ENCODE peak calls at places on chromosomes 7 and 10, in five cellular contexts. X is HEK293T, J is SK-N-SH, Z is HepG2, L is GM12878. B is an unnamed sample.

GRCh38 chr7:134856692-134857091 is 77.3 kb downstream of the CALD1 start:
- DNase-seq in Z (no peak), L (no peak), J (no peak), X (no peak), B (no peak)

GRCh38 chr7:85947767-85948166 is 695.9 kb upstream of the GRM3 start:
- DNase-seq in J (no peak), X (no peak), Z (no peak), L (no peak), B (no peak)

GRCh38 chr10:6055929-6056328 is 6.2 kb downstream of the IL2RA start:
- DNase-seq in L (no peak), J (no peak), X (no peak), Z (no peak), B (no peak)

GRCh38 chr7:2063562-2064360 is 169.0 kb downstream of the MAD1L1 start:
- DNase-seq in J (peak), Z (no peak), X (peak), L (no peak), B (no peak)

GRCh38 chr7:41047192-41047591 is 655.7 kb downstream of the INHBA start:
- DNase-seq in J (no peak), L (no peak), Z (no peak), X (no peak), B (no peak)

GRCh38 chr10:64733980-64734379 is 1212.8 kb downstream of the REEP3 start:
- DNase-seq in X (peak), J (peak), Z (peak), L (no peak), B (peak)

GRCh38 chr10:101972761-101973160 is 83.2 kb downstream of the ARMH3 start:
- DNase-seq in J (no peak), Z (no peak), L (no peak), X (no peak), B (no peak)

GRCh38 chr7:80475383-80475782 is 36.5 kb downstream of the GNAT3 start:
- DNase-seq in Z (no peak), J (no peak), X (no peak), L (no peak), B (no peak)

GRCh38 chr10:73916761-73917470 is 6.0 kb downstream of the PLAU start:
- DNase-seq in Z (no peak), L (no peak), J (no peak), X (no peak), B (no peak)

GRCh38 chr10:62589689-62590088 is 214.8 kb upstream of the ADO start:
- DNase-seq in J (no peak), L (no peak), Z (no peak), X (no peak), B (no peak)

GRCh38 chr7:106457678-106458077 is 172.9 kb upstream of the NAMPT start:
- DNase-seq in L (no peak), J (no peak), Z (no peak), X (no peak), B (no peak)

GRCh38 chr7:79786187-79786586 is 332.7 kb upstream of the MAGI2 start:
- DNase-seq in Z (no peak), L (no peak), X (no peak), J (no peak), B (no peak)

GRCh38 chr7:22435105-22435504 is 64.9 kb downstream of the STEAP1B start:
- DNase-seq in J (no peak), L (peak), X (no peak), Z (no peak), B (no peak)

GRCh38 chr7:24981544-24981951 is 1.6 kb upstream of the OSBPL3 start:
- DNase-seq in J (peak), Z (no peak), L (no peak), X (no peak), B (no peak)

GRCh38 chr7:14021069-14021468 is 31.6 kb upstream of the ETV1 start:
- DNase-seq in L (no peak), X (no peak), Z (no peak), J (no peak), B (no peak)

GRCh38 chr7:6306471-6306870 is 34.0 kb upstream of the CYTH3 start:
- DNase-seq in Z (peak), X (no peak), J (no peak), L (no peak), B (no peak)

GRCh38 chr7:40356871-40357676 is 222.3 kb downstream of the SUGCT start:
- DNase-seq in J (no peak), X (no peak), Z (no peak), L (no peak), B (no peak)

GRCh38 chr10:126242352-126243260 is 145.7 kb downstream of the ADAM12 start:
- DNase-seq in Z (no peak), J (peak), X (no peak), L (no peak), B (no peak)

DNA sequence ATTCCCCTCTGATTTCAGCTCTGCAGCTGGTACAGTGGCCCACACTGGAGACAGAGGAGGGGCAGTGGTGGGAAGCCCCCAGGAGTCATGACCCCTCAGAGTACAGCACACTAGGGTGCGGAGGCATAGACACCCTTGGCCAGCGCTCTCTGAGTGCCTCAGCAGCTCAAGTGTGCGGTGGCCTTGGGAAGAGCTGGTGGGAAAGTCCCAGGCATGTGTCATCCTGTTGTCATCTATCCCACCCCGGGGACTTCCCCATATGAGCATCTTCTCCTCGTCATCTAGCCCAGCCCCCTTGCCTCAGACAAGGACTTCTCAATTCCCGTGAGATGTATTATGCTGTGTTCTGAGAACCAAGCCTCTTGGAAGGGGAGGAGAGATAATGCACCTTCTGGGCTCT is 15.6 kb upstream of the PPIF start:
- DNase-seq in L (peak), X (no peak), J (no peak), Z (no peak), B (no peak)
- TF ChIP-seq FOXM1 in L (no peak), X (no peak), J (no peak), Z (no peak), B (no peak)

GRCh38 chr10:14186245-14186644 is 144.5 kb downstream of the FRMD4A start:
- DNase-seq in Z (peak), X (no peak), L (no peak), J (no peak), B (peak)
- TF ChIP-seq FOXM1 in Z (no peak), X (no peak), L (no peak), J (no peak), B (no peak)

GRCh38 chr10:99872367-99873162 is 90.1 kb downstream of the ABCC2 start:
- DNase-seq in X (no peak), J (no peak), Z (peak), L (no peak), B (no peak)

GRCh38 chr10:99873846-99874245 is 91.4 kb downstream of the ABCC2 start:
- DNase-seq in J (no peak), L (no peak), Z (no peak), X (no peak), B (no peak)

GRCh38 chr10:99874341-99875085 is 92.1 kb downstream of the ABCC2 start:
- DNase-seq in L (no peak), Z (no peak), J (no peak), X (no peak), B (no peak)

GRCh38 chr10:99869581-99869980 is 87.1 kb downstream of the ABCC2 start:
- DNase-seq in L (no peak), X (no peak), J (no peak), Z (no peak), B (no peak)

DNA sequence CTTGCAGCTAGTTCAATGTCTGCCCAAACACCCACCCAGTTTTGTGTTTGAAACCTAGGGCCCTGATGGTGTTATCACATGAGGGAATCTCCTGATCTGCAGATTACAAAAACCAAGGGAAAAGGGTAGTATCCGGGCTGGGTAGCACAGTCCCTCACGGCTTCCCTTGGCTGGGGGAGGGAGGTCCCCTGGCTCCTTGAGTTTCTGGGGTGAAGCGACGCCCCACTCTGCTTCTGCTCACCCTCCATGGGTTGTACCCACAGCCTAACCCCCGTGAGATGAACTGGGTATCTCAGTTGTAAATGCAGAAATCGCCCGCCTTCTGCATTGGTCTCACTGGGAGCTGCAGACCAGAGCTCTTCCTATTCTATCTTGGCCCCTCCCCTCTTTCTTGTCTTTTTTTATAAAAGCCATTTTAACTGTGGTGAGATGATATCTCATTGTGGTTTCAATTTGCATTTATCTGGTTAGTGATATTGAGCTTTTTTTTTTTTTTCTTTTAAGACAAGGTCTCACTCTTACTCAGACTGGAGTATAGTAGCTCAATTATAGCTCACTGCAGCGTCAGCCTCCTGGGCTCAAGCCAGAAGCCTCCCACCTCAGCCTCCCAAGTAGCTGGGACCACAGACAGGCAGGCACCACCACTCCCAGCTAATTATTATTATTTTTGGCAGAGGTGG is 87.8 kb downstream of the ABCC2 start:
- DNase-seq in J (no peak), Z (no peak), X (no peak), L (no peak), B (no peak)
- TF ChIP-seq FOXM1 in J (no peak), Z (no peak), X (no peak), L (no peak), B (no peak)

GRCh38 chr10:55500931-55501559 is 700.0 kb upstream of the PCDH15 start:
- DNase-seq in L (no peak), Z (peak), X (peak), J (peak), B (no peak)
- TF ChIP-seq FOXM1 in L (no peak), Z (no peak), X (no peak), J (no peak), B (no peak)

B was measured in K562.